ENCODE peak calls at places on chromosomes 5 and 9, in eight cellular contexts. A is adrenal gland, S is IMR-90, H is ovary, D is gastrocnemius medialis, E is heart left ventricle, R is uterus, V is transverse colon. Z is an unnamed sample. For H3K36me3, the result is how much of the 10 kb centered on the place peaks cover.

GRCh38 chr9:70315389-70315788 is 56.6 kb downstream of the SMC5 start:
- DNase-seq in A (no peak), S (peak), H (no peak), D (no peak), E (no peak), R (no peak), V (no peak), Z (no peak)

GRCh38 chr9:75065513-75065912 is 22.4 kb downstream of the NMRK1 start:
- DNase-seq in A (no peak), S (no peak), H (no peak), D (no peak), E (no peak), R (no peak), V (no peak), Z (no peak)

GRCh38 chr5:117889592-117889991 is 1098.8 kb downstream of the DTWD2 start:
- DNase-seq in A (no peak), S (peak), H (no peak), D (no peak), E (no peak), R (no peak), V (no peak), Z (no peak)

GRCh38 chr5:177509361-177509951 is at the start of gene DOK3:
- DNase-seq in A (no peak), S (no peak), H (no peak), D (no peak), E (no peak), R (no peak), V (peak), Z (peak)

GRCh38 chr9:96484521-96484931 is 34.6 kb downstream of the HABP4 start:
- DNase-seq in A (no peak), S (no peak), H (no peak), D (no peak), E (no peak), R (no peak), V (no peak), Z (no peak)

GRCh38 chr5:51684794-51685355 is 301.6 kb downstream of the ISL1 start:
- DNase-seq in A (no peak), S (no peak), H (no peak), D (no peak), E (no peak), R (no peak), V (no peak), Z (no peak)

GRCh38 chr9:128845186-128845931 is 15.8 kb upstream of the SPOUT1 start:
- DNase-seq in A (no peak), S (no peak), H (no peak), D (no peak), E (no peak), R (no peak), V (no peak), Z (no peak)

GRCh38 chr5:137205237-137205636 is 293.9 kb downstream of the SPOCK1 start:
- DNase-seq in A (no peak), S (no peak), H (no peak), D (no peak), E (no peak), R (no peak), V (no peak), Z (no peak)

GRCh38 chr5:142390303-142390840 is 65.6 kb upstream of the SPRY4 start:
- DNase-seq in A (no peak), S (no peak), H (no peak), D (no peak), E (no peak), R (no peak), V (no peak), Z (no peak)

GRCh38 chr9:70255521-70255920 is 3.3 kb upstream of the SMC5 start:
- DNase-seq in A (no peak), S (peak), H (no peak), D (no peak), E (no peak), R (no peak), V (no peak), Z (no peak)

GRCh38 chr9:107693620-107694326 is 204.2 kb upstream of the KLF4 start:
- DNase-seq in A (no peak), S (peak), H (no peak), D (no peak), E (no peak), R (no peak), V (no peak), Z (no peak)

GRCh38 chr9:70352802-70353201 is 61.7 kb downstream of the KLF9 start:
- DNase-seq in A (no peak), S (no peak), H (no peak), D (no peak), E (no peak), R (no peak), V (no peak), Z (no peak)

GRCh38 chr5:179355976-179356968 is 11.0 kb upstream of the ADAMTS2 start:
- DNase-seq in A (no peak), S (peak), H (no peak), D (peak), E (no peak), R (no peak), V (no peak), Z (no peak)

GRCh38 chr5:98050583-98050982 is 722.9 kb upstream of the RGMB start:
- DNase-seq in A (no peak), S (peak), H (no peak), D (no peak), E (no peak), R (no peak), V (no peak), Z (no peak)

GRCh38 chr5:178241259-178241658 is 8.7 kb upstream of the PHYKPL start:
- DNase-seq in A (no peak), S (no peak), H (no peak), D (no peak), E (no peak), R (no peak), V (no peak), Z (no peak)

GRCh38 chr9:94259077-94259847 is at the start of gene ZNF169:
- DNase-seq in A (peak), S (peak), H (peak), D (peak), E (peak), R (peak), V (peak), Z (peak)

GRCh38 chr5:124461857-124462423 is 284.5 kb downstream of the ZNF608 start:
- DNase-seq in A (no peak), S (no peak), H (no peak), D (no peak), E (no peak), R (no peak), V (no peak), Z (no peak)

GRCh38 chr9:88969646-88970373 is 21.5 kb upstream of the S1PR3 start:
- DNase-seq in A (no peak), S (no peak), H (no peak), D (no peak), E (no peak), R (no peak), V (no peak), Z (no peak)

GRCh38 chr9:135811796-135812195 is 95.5 kb downstream of the CAMSAP1 start:
- DNase-seq in A (no peak), S (peak), H (no peak), D (no peak), E (no peak), R (no peak), V (no peak), Z (no peak)

GRCh38 chr9:129402341-129402739 is 218.6 kb downstream of the C9orf50 start:
- DNase-seq in A (no peak), S (no peak), H (no peak), D (no peak), E (no peak), R (no peak), V (no peak), Z (no peak)

GRCh38 chr9:15253197-15253596 is 53.8 kb downstream of the TTC39B start:
- DNase-seq in A (no peak), S (peak), H (no peak), D (no peak), E (no peak), R (no peak), V (no peak), Z (no peak)

GRCh38 chr9:70600479-70600878 is 186.0 kb upstream of the KLF9 start:
- DNase-seq in A (no peak), S (peak), H (peak), D (peak), E (peak), R (peak), V (peak), Z (no peak)

GRCh38 chr9:16063241-16063591 is 510.4 kb downstream of the CCDC171 start:
- DNase-seq in A (no peak), S (no peak), H (no peak), D (no peak), E (no peak), R (no peak), V (no peak), Z (no peak)

GRCh38 chr9:136244116-136244775 is 1.4 kb downstream of the QSOX2 start:
- DNase-seq in A (no peak), S (no peak), H (no peak), D (no peak), E (no peak), R (no peak), V (no peak), Z (peak)

GRCh38 chr5:139210585-139210984 is 12.4 kb upstream of the SIL1 start:
- DNase-seq in A (no peak), S (no peak), H (no peak), D (no peak), E (no peak), R (no peak), V (no peak), Z (no peak)

GRCh38 chr9:129208191-129209091 is 30.4 kb upstream of the IER5L start:
- DNase-seq in A (no peak), S (no peak), H (no peak), D (no peak), E (no peak), R (no peak), V (no peak), Z (peak)

GRCh38 chr9:99373912-99374311 is 151.8 kb downstream of the SEC61B start:
- DNase-seq in A (no peak), S (no peak), H (no peak), D (no peak), E (no peak), R (no peak), V (no peak), Z (no peak)

GRCh38 chr5:75928992-75929391 is 154.2 kb upstream of the SV2C start:
- DNase-seq in A (no peak), S (no peak), H (no peak), D (no peak), E (no peak), R (no peak), V (no peak), Z (no peak)

GRCh38 chr5:41925555-41925946 is 470 bp downstream of the FBXO4 start:
- DNase-seq in A (peak), S (peak), H (peak), D (no peak), E (peak), R (peak), V (no peak), Z (peak)

GRCh38 chr9:37386988-37387387 is 35.5 kb upstream of the GRHPR start:
- DNase-seq in A (no peak), S (no peak), H (no peak), D (no peak), E (no peak), R (no peak), V (no peak), Z (no peak)

GRCh38 chr5:145854651-145855258 is 18.1 kb downstream of the GRXCR2 start:
- DNase-seq in A (no peak), S (peak), H (no peak), D (no peak), E (no peak), R (no peak), V (peak), Z (peak)

GRCh38 chr9:130041648-130042405 is 1.2 kb downstream of the FNBP1 start:
- DNase-seq in A (no peak), S (peak), H (peak), D (no peak), E (peak), R (peak), V (no peak), Z (no peak)

GRCh38 chr5:77881528-77881927 is 105.4 kb upstream of the TBCA start:
- DNase-seq in A (no peak), S (peak), H (no peak), D (no peak), E (no peak), R (no peak), V (no peak), Z (no peak)

GRCh38 chr9:134174526-134175290 is 10.3 kb upstream of the RNU6ATAC start:
- DNase-seq in A (no peak), S (no peak), H (no peak), D (no peak), E (no peak), R (no peak), V (no peak), Z (no peak)

GRCh38 chr9:120710110-120710981 is 3.9 kb downstream of the MEGF9 start:
- DNase-seq in A (no peak), S (peak), H (no peak), D (peak), E (no peak), R (no peak), V (no peak), Z (peak)

GRCh38 chr9:127262621-127263020 is 2.0 kb upstream of the GARNL3 start:
- DNase-seq in A (no peak), S (peak), H (no peak), D (no peak), E (no peak), R (no peak), V (no peak), Z (no peak)

GRCh38 chr9:91342575-91342974 is 19.1 kb downstream of the AUH start:
- DNase-seq in A (no peak), S (no peak), H (no peak), D (no peak), E (no peak), R (no peak), V (no peak), Z (no peak)

GRCh38 chr9:124897570-124898460 is 35.9 kb downstream of the ARPC5L start:
- DNase-seq in A (no peak), S (peak), H (no peak), D (no peak), E (no peak), R (no peak), V (no peak), Z (no peak)

GRCh38 chr9:124894035-124894740 is 32.3 kb downstream of the ARPC5L start:
- DNase-seq in A (no peak), S (no peak), H (no peak), D (no peak), E (no peak), R (no peak), V (no peak), Z (no peak)

GRCh38 chr9:124890179-124890578 is 28.2 kb downstream of the ARPC5L start:
- DNase-seq in A (no peak), S (no peak), H (no peak), D (no peak), E (no peak), R (no peak), V (no peak), Z (no peak)

GRCh38 chr9:124899845-124900244 is 37.9 kb downstream of the ARPC5L start:
- DNase-seq in A (no peak), S (no peak), H (no peak), D (no peak), E (no peak), R (no peak), V (no peak), Z (no peak)

DNA sequence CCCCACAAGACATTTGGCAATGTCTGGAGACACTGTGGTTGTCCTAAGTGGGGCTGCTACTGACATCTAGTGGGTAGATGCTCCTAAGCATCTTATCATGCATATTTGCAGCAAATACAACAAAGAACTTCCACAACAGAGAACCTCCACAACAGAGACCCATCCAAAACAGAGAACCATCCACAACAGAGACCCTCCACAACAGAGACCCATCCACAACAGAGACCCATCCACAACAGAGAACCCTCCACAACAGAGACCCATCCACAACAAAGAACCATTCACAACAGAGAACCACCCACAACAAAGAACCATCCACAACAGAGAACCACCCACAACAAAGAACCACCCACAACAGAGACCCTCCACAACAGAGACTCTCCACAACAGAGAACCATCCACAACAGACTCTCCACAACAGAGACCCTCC is 32.8 kb downstream of the ARPC5L start:
- DNase-seq in A (no peak), S (peak), H (no peak), D (no peak), E (no peak), R (no peak), V (no peak), Z (no peak)
- H3K36me3 ChIP-seq in A (under half), S (under half), H (under half), D (half or more), E (half or more), R (under half), V (under half), Z (half or more)

GRCh38 chr9:133122167-133122550 is 1.1 kb upstream of the RALGDS start:
- DNase-seq in A (no peak), S (no peak), H (no peak), D (no peak), E (no peak), R (no peak), V (no peak), Z (no peak)
- TF ChIP-seq POLR2A in A (no peak), S (no peak), H (no peak), D (no peak), E (no peak), R (no peak), V (no peak), Z (no peak)

GRCh38 chr5:131671409-131671808 is 36.4 kb upstream of the RAPGEF6 start:
- DNase-seq in A (no peak), S (no peak), H (no peak), D (no peak), E (no peak), R (no peak), V (no peak), Z (no peak)

GRCh38 chr5:131672791-131673190 is 37.8 kb upstream of the RAPGEF6 start:
- DNase-seq in A (no peak), S (no peak), H (no peak), D (no peak), E (no peak), R (no peak), V (no peak), Z (no peak)

GRCh38 chr5:131677115-131677514 is 42.1 kb upstream of the RAPGEF6 start:
- DNase-seq in A (no peak), S (no peak), H (no peak), D (no peak), E (no peak), R (no peak), V (no peak), Z (no peak)

GRCh38 chr5:131671994-131672655 is 37.1 kb upstream of the RAPGEF6 start:
- DNase-seq in A (no peak), S (peak), H (peak), D (peak), E (peak), R (peak), V (no peak), Z (no peak)
- H3K36me3 ChIP-seq in A (under half), S (under half), H (under half), D (under half), E (half or more), R (under half), V (under half), Z (half or more)

GRCh38 chr5:133969654-133970324 is 1.4 kb upstream of the C5orf15 start:
- DNase-seq in A (no peak), S (peak), H (no peak), D (no peak), E (no peak), R (no peak), V (no peak), Z (no peak)
- TF ChIP-seq POLR2A in A (no peak), S (no peak), H (no peak), D (no peak), E (no peak), R (no peak), V (no peak), Z (no peak)

GRCh38 chr9:98310752-98311392 is 55.4 kb upstream of the TBC1D2 start:
- DNase-seq in A (no peak), S (peak), H (no peak), D (no peak), E (no peak), R (no peak), V (no peak), Z (no peak)
- H3K36me3 ChIP-seq in A (under half), S (under half), H (under half), D (under half), E (under half), R (under half), V (under half), Z (under half)

GRCh38 chr5:21219255-21219654 is 1231.3 kb upstream of the CDH18 start:
- DNase-seq in A (no peak), S (no peak), H (no peak), D (no peak), E (no peak), R (no peak), V (no peak), Z (no peak)
- TF ChIP-seq POLR2A in A (no peak), S (no peak), H (no peak), D (no peak), E (no peak), R (no peak), V (no peak), Z (no peak)

DNA sequence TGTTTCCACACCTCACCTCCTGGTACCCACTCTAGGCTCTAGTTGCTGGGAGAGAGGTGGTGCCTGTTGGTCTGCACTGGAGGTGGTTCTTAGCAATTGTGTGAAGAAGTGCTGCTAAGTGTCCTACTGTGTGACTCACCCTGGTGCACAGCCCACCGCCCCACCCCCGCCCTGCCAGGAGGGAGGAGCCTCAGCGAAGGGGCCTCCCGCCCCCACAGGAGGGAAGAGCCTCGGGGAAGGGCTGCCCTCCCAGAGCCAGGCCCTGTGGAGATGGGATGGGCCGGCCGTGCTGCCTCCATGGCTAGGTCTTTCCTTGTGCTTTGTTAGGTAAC is 105.3 kb downstream of the EHMT1 start:
- DNase-seq in A (no peak), S (peak), H (no peak), D (no peak), E (no peak), R (no peak), V (no peak), Z (no peak)
- H3K36me3 ChIP-seq in A (under half), S (under half), H (under half), D (under half), E (under half), R (under half), V (under half), Z (under half)

GRCh38 chr9:81686614-81687520 is 2.5 kb downstream of the TLE1 start:
- DNase-seq in A (peak), S (peak), H (peak), D (peak), E (peak), R (peak), V (peak), Z (peak)
- TF ChIP-seq POLR2A in A (no peak), S (peak), H (no peak), D (peak), E (no peak), R (no peak), V (peak), Z (no peak)

DNA sequence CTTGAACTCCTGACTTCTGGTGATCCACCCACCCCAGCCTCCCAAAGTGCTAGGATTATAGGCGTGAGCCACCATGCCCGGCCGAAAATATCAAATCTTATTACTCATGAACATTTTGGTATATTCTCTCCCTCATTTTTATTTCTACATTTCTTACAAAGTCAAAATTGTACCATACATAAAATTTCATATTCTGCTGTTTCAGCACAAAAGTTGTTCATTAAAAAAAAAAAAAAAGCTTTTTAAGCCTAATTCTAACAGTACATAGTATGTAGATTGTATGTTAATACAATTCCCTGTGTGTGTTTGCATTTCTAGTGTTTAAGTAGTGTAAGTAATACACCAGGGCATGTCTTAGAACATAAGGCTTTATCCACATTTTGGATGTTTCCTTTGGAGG is 14.9 kb downstream of the BNIP1 start:
- DNase-seq in A (no peak), S (no peak), H (no peak), D (no peak), E (no peak), R (no peak), V (no peak), Z (no peak)
- H3K36me3 ChIP-seq in A (under half), S (under half), H (under half), D (half or more), E (half or more), R (under half), V (under half), Z (under half)

Z was measured in Peyer's patch.